ENCODE peak calls at places on chromosomes 1 and 21, in five cellular contexts. M, V, S, G and Q are unnamed samples.

GRCh38 chr1:206694551-206695124 is 9.9 kb downstream of the MAPKAPK2 start:
- DNase-seq in V (no peak), S (no peak), M (no peak), G (no peak), Q (no peak)

GRCh38 chr21:39527664-39528381 is 76.1 kb downstream of the SH3BGR start:
- DNase-seq in S (no peak), G (no peak), M (no peak), V (no peak), Q (no peak)

GRCh38 chr1:17831619-17832018 is 76.5 kb downstream of the ACTL8 start:
- DNase-seq in M (no peak), G (no peak), S (peak; percentile 39), V (peak; percentile 17), Q (peak; percentile 8)

GRCh38 chr1:201840055-201840454 is 11.1 kb downstream of the IPO9 start:
- DNase-seq in M (no peak), V (no peak), G (no peak), S (no peak), Q (no peak)

GRCh38 chr1:107935396-107936064 is 29.4 kb downstream of the VAV3 start:
- DNase-seq in V (no peak), S (no peak), G (no peak), M (no peak), Q (peak; percentile 9)

GRCh38 chr21:44453120-44453519 is 2.2 kb upstream of the LRRC3 start:
- DNase-seq in V (no peak), S (no peak), G (no peak), M (no peak), Q (no peak)

GRCh38 chr1:26476958-26477357 is 4.7 kb downstream of the HMGN2 start:
- DNase-seq in V (no peak), S (no peak), G (no peak), M (no peak), Q (no peak)

GRCh38 chr1:214990619-214991018 is 91.9 kb upstream of the KCNK2 start:
- DNase-seq in V (peak; percentile 95), S (peak; percentile 98), G (no peak), M (no peak), Q (peak; percentile 90)

GRCh38 chr1:26768755-26769154 is 19.0 kb upstream of the PIGV start:
- DNase-seq in G (no peak), M (no peak), V (peak; percentile 72), S (peak; percentile 47), Q (peak; percentile 29)

GRCh38 chr1:26239936-26240335 is 5.9 kb downstream of the CEP85 start:
- DNase-seq in S (peak; percentile 77), G (no peak), V (no peak), M (no peak), Q (no peak)

GRCh38 chr1:163877016-163877415 is 555.3 kb downstream of the NUF2 start:
- DNase-seq in G (no peak), M (no peak), V (peak; percentile 85), S (peak; percentile 16), Q (no peak)

GRCh38 chr1:231522038-231522437 is 6.4 kb upstream of the TSNAX start:
- DNase-seq in M (no peak), G (no peak), V (no peak), S (no peak), Q (no peak)

GRCh38 chr1:66996018-66996682 is 57.8 kb downstream of the SLC35D1 start:
- DNase-seq in S (peak; percentile 47), V (peak; percentile 55), M (no peak), G (peak; percentile 50), Q (peak; percentile 19)

GRCh38 chr1:184567648-184568047 is 180.8 kb downstream of the C1orf21 start:
- DNase-seq in S (peak; percentile 86), G (no peak), M (no peak), V (peak; percentile 33), Q (no peak)

GRCh38 chr1:203491664-203492485 is 2.1 kb upstream of the OPTC start:
- DNase-seq in M (no peak), G (no peak), S (no peak), V (no peak), Q (no peak)

GRCh38 chr1:244011796-244012195 is 39.3 kb upstream of the ZBTB18 start:
- DNase-seq in G (no peak), M (no peak), S (peak; percentile 10), V (no peak), Q (no peak)

GRCh38 chr1:162905759-162906158 is 44.8 kb upstream of the CCDC190 start:
- DNase-seq in M (no peak), V (peak; percentile 71), G (no peak), S (peak; percentile 82), Q (peak; percentile 84)

GRCh38 chr1:172674831-172675613 is 16.1 kb downstream of the FASLG start:
- DNase-seq in S (peak; percentile 20), V (no peak), M (no peak), G (no peak), Q (no peak)

GRCh38 chr1:93680121-93681094 is 1.2 kb downstream of the BCAR3 start:
- DNase-seq in S (peak; percentile 87), M (peak; percentile 91), G (peak; percentile 40), V (peak; percentile 88), Q (peak; percentile 57)

GRCh38 chr1:87394462-87394861 is 65.8 kb downstream of the LMO4 start:
- DNase-seq in G (no peak), M (no peak), V (no peak), S (no peak), Q (no peak)

GRCh38 chr1:232571523-232571922 is 58.4 kb downstream of the SIPA1L2 start:
- DNase-seq in V (no peak), M (no peak), G (no peak), S (peak; percentile 40), Q (no peak)

GRCh38 chr1:92599184-92599583 is 112.5 kb upstream of the GFI1 start:
- DNase-seq in G (no peak), S (peak; percentile 13), M (no peak), V (no peak), Q (no peak)

GRCh38 chr1:9289724-9290493 is 2.8 kb upstream of the SPSB1 start:
- DNase-seq in G (no peak), V (peak; percentile 89), S (peak; percentile 84), M (no peak), Q (peak; percentile 70)

GRCh38 chr1:39623053-39623452 is 16.4 kb downstream of the HEYL start:
- DNase-seq in G (no peak), V (no peak), M (no peak), S (no peak), Q (no peak)

GRCh38 chr1:218572046-218572445 is 226.9 kb downstream of the TGFB2 start:
- DNase-seq in G (no peak), M (no peak), V (no peak), S (no peak), Q (no peak)

GRCh38 chr1:23670709-23671108 is 20.9 kb upstream of the RPL11 start:
- DNase-seq in M (no peak), G (no peak), S (no peak), V (no peak), Q (no peak)

GRCh38 chr1:23660671-23661070 is 30.9 kb upstream of the RPL11 start:
- DNase-seq in G (no peak), V (no peak), S (no peak), M (peak; percentile 20), Q (no peak)

GRCh38 chr1:23661887-23662286 is 29.7 kb upstream of the RPL11 start:
- DNase-seq in M (no peak), V (no peak), S (no peak), G (no peak), Q (peak; percentile 66)

GRCh38 chr1:23667411-23667810 is 24.2 kb upstream of the RPL11 start:
- DNase-seq in V (no peak), G (no peak), S (no peak), M (no peak), Q (no peak)

DNA sequence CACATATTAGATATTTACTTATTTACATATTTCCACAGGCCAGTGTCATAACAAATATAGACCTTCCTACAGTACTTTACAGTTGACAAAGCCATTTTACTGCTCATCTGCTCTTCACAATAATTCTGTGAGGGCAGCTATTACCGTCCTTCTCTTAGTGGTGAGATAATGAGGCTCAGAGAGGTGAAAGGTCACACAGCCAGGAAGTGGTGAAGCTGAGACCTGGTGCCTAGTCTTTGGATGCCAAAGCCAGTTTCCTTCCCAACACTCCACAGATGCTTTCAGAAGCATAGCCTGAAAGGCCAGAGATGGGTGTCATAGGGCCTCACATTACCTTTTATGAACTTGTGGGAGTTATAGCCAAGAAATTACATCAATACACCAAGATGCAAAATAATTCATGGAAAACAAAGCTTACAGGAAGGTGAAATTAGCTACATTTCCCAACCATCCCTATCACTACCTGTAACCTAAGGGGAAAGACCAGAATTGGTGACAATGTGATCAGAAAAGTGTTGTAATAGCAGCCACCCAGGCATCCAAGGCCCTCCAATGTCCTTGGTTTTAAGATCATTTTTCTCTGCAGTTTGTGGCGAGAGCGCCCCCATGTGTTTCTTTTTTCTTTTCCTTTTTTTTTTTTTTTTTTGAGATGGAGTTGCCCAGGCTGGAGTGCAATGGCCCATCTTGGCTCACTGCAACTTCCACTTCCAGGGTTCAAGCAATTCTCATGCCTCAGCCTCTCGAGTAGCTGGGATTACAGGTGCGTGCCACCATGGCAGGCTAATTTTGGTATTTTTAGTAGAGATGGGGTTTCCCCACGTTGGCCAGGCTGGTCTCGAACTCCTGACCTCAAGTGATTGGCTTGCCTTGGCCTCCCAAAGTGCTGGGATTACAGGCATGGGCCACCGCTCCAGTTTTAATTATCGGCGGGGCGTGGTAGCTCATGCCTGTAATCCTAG is 26.5 kb upstream of the RPL11 start:
- DNase-seq in V (no peak), S (no peak), M (no peak), G (no peak), Q (no peak)
- TF ChIP-seq CTCF in V (peak; percentile 27), S (peak; percentile 41), M (no peak), G (no peak), Q (peak; percentile 59)

DNA sequence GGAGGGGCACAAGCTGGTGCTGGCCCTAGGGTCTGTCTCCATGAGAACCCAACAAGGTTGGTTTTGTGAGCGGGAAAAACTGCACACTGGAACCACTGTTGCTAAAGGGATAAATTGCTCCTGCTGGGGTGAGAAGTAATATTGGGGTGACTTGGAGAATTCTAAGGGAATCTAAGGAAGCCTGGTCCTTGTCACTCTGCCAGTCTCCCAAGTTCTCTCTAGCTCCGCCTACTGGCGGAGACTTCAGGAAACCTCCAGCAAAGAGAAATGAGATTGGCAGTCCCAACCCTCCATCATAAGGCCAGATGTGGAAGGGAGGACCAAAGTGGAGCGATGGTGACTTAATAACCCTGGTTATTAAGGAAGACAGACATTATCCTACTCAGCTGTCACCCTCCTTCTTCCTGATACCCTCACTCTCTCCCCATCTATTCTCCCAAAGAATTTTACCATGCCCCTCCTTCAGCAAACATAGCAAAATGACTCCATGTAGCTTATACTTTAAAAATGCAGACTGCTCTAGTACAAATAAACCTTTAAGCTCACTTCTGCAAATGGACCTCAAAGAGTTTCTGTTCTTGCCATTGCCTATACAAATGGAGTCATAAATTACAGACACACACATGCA is 2.7 kb downstream of the LCE1F start:
- DNase-seq in S (no peak), V (no peak), M (no peak), G (no peak), Q (no peak)
- TF ChIP-seq CTCF in S (no peak), V (no peak), M (no peak), G (no peak), Q (peak; percentile 69)

DNA sequence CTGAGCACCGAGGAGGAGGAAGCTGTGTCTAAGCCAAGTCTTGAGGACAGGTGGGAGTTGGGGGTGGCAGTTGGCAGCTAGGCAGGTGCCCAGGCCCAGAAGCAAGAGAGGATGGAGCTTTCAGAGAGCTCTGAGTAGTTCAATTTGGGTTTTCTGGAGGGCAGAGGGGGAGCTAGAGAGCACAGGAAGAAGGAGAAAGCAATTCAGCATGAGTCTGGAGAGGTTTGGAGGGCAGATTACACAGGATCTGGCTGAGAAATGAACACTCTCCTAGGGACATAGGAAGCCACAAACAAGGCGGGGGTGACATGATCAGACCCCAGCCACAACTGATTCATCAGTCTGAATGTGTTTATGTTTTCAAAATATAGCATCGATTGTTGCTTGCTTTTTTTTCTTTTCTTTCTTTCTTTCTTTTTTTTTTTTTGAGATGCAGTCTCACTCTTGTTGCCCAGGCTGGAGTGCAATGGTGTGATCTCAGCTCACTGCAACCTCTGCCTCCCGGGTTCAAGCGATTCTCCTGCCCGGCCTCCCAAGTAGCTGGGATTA is 23.8 kb downstream of the PTPRF start:
- DNase-seq in G (no peak), V (no peak), S (peak; percentile 38), M (no peak), Q (no peak)
- TF ChIP-seq CTCF in G (peak; percentile 37), V (peak; percentile 85), S (peak; percentile 44), M (peak; percentile 22), Q (peak; percentile 66)

GRCh38 chr1:6183520-6183989 is 3.4 kb upstream of the CHD5 start:
- DNase-seq in G (no peak), S (no peak), M (no peak), V (no peak), Q (no peak)
- TF ChIP-seq CTCF in G (no peak), S (no peak), M (no peak), V (no peak), Q (peak; percentile 48)